ENCODE peak calls at places on chromosomes 1 and 21, in six cellular contexts. G, F, B, Q, S and V are unnamed samples.
A peak's percentile ranks its signal among the peaks of the same experiment; 100 is the strongest.

GRCh38 chr1:202639500-202639899 is 70.8 kb downstream of the SYT2 start:
- DNase-seq in G (no peak), B (no peak), Q (no peak), F (no peak), S (no peak), V (no peak)

GRCh38 chr1:112358061-112358770 is 37.8 kb upstream of the CTTNBP2NL start:
- DNase-seq in S (no peak), B (no peak), F (no peak), Q (no peak), G (no peak), V (no peak)

GRCh38 chr1:94807742-94808491 is 12.2 kb upstream of the SLC44A3 start:
- DNase-seq in Q (no peak), G (peak; percentile 83), F (no peak), B (no peak), S (no peak), V (peak; percentile 8)

GRCh38 chr1:241870290-241870689 is 22.3 kb downstream of the EXO1 start:
- DNase-seq in S (no peak), F (no peak), Q (no peak), G (no peak), B (no peak), V (no peak)

GRCh38 chr1:55321947-55322346 is 106.8 kb upstream of the USP24 start:
- DNase-seq in F (no peak), S (no peak), G (no peak), Q (no peak), B (no peak), V (no peak)

GRCh38 chr1:175338447-175339135 is 146.0 kb upstream of the KIAA0040 start:
- DNase-seq in Q (peak; percentile 85), F (peak; percentile 87), G (peak; percentile 46), S (peak; percentile 41), B (no peak), V (peak; percentile 79)

GRCh38 chr1:7401814-7402547 is 369.1 kb upstream of the VAMP3 start:
- DNase-seq in F (peak; percentile 36), S (no peak), G (no peak), B (no peak), Q (peak; percentile 72), V (no peak)

GRCh38 chr1:205065666-205066065 is 18.6 kb downstream of the TMEM81 start:
- DNase-seq in G (no peak), S (no peak), Q (no peak), F (no peak), B (no peak), V (no peak)

GRCh38 chr1:228219245-228219961 is 11.6 kb downstream of the OBSCN start:
- DNase-seq in Q (no peak), S (no peak), F (no peak), G (no peak), B (no peak), V (no peak)

GRCh38 chr1:70429219-70429618 is 18.2 kb downstream of the CTH start:
- DNase-seq in Q (no peak), F (no peak), S (no peak), G (no peak), B (no peak), V (no peak)

GRCh38 chr1:6260433-6260934 is 414 bp downstream of the GPR153 start:
- DNase-seq in Q (no peak), F (peak; percentile 66), S (peak; percentile 75), G (peak; percentile 64), B (peak; percentile 41), V (no peak)

GRCh38 chr1:244712669-244713068 is 59.7 kb downstream of the DESI2 start:
- DNase-seq in S (no peak), F (no peak), B (no peak), Q (no peak), G (peak; percentile 86), V (peak; percentile 35)

GRCh38 chr1:200780545-200781444 is 42.1 kb downstream of the CAMSAP2 start:
- DNase-seq in F (peak; percentile 31), B (no peak), G (no peak), S (no peak), Q (no peak), V (no peak)

GRCh38 chr1:16716691-16717173 is 23.6 kb upstream of the RNU1-4 start:
- DNase-seq in S (peak; percentile 34), F (no peak), G (no peak), Q (peak; percentile 24), B (no peak), V (no peak)

GRCh38 chr1:149979245-149979971 is 31.1 kb downstream of the OTUD7B start:
- DNase-seq in G (no peak), S (no peak), Q (no peak), F (no peak), B (no peak), V (no peak)

GRCh38 chr1:10793129-10793651 is 3.3 kb downstream of the CASZ1 start:
- DNase-seq in G (peak; percentile 74), B (no peak), F (peak; percentile 61), Q (no peak), S (no peak), V (peak; percentile 26)

GRCh38 chr1:208631516-208631915 is 387.3 kb upstream of the PLXNA2 start:
- DNase-seq in S (no peak), B (no peak), F (no peak), G (no peak), Q (no peak), V (no peak)

DNA sequence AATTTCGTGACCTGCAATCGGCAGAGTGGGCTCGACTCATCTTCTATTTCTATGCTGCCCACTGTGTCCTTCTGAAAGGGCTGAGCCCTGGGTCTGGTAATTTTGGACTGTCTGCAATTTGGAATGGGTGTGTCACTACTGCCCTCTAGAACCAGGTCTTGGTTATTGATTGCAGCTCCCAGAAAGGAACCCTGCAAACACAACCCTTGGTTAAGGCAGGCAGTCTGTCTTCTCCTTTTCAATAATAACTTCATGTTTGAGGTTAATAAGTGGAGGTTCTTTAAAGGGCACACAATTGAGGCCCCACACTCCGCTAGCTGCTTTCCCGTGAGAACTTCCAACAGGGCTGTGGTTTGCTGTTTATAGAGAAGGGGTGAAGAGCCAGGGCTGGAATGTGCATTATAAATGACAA is 79.9 kb upstream of the LYST start:
- DNase-seq in Q (no peak), S (peak; percentile 62), G (peak; percentile 89), B (no peak), F (no peak), V (peak; percentile 20)
- TF ChIP-seq CTCF in Q (peak; percentile 24), S (peak; percentile 34), G (peak; percentile 48), B (peak; percentile 30), F (no peak), V (no peak)

DNA sequence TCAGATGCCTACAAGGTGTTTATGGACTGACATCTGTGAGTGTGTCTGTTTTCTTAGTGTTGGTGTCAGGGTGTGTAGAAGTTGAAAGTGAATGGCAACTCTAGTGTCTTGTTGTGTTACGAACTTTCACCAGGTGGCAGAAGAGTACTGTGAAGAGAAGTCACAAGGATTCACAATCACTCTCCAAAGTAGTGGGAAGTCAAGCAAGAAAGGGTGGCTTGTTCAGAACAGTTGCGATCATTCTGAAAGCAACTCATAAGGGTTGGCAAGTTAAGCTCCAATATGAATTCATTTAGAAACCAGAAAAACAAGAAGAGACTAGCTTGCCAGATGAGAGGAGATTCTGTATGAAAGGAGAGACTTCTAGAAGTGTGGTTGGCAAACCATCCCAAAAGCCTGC is 86.1 kb downstream of the FASLG start:
- DNase-seq in F (peak; percentile 77), S (peak; percentile 47), G (peak; percentile 80), Q (no peak), B (no peak), V (peak; percentile 56)
- TF ChIP-seq CTCF in F (peak; percentile 75), S (peak; percentile 59), G (peak; percentile 42), Q (peak; percentile 75), B (peak; percentile 64), V (peak; percentile 74)

GRCh38 chr1:119276558-119276957 is 92.0 kb upstream of the HAO2 start:
- DNase-seq in F (peak; percentile 51), S (no peak), G (no peak), Q (no peak), B (no peak), V (peak; percentile 8)
- TF ChIP-seq CTCF in F (peak; percentile 48), S (no peak), G (no peak), Q (peak; percentile 54), B (no peak), V (no peak)

GRCh38 chr1:47562799-47563198 is 125.0 kb downstream of the FOXD2 start:
- DNase-seq in B (no peak), G (peak; percentile 40), Q (no peak), F (no peak), S (no peak), V (no peak)

GRCh38 chr1:47562147-47562546 is 124.3 kb downstream of the FOXD2 start:
- DNase-seq in S (no peak), B (no peak), G (peak; percentile 7), Q (no peak), F (no peak), V (no peak)

GRCh38 chr1:47558601-47559593 is 121.1 kb downstream of the FOXD2 start:
- DNase-seq in Q (no peak), G (no peak), S (no peak), F (no peak), B (no peak), V (no peak)

GRCh38 chr1:47561523-47562007 is 123.7 kb downstream of the FOXD2 start:
- DNase-seq in G (no peak), S (no peak), F (no peak), Q (no peak), B (no peak), V (no peak)

DNA sequence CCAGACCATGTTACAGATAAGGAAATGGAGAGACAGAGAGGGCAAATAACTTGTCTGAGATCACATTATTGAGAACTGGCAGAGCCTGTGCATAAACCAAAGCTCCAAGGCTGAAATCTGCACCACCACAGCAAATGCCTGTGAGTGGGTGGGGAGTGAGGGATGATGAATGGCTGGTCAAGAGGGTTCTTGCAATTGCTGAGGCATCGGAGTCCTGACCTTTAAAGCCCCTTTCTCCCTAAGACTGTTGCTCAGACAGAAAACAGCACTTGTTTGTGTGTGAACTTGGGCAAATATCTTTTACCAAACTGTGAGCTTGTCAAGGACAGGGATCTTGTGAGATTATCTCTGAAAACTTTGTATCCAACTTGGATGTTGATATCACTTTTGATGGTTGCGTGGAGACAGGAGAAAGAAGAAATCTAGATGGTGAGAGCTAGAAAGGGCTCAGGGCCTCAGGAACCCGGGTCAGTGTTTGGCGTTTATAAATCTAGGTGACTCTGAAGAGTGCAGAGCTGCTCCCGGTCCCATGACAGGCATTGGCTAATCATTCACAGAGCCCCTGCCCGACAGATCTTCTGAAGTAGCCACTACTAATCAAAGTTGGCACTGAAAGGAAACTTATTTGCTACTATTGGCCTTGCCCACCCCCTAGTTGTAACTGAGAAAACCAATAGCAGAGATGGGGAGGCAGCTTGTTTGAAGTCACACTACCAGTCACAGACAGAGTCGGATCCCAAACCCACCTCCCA is 122.3 kb downstream of the FOXD2 start:
- DNase-seq in G (no peak), S (no peak), B (no peak), Q (no peak), F (no peak), V (no peak)
- TF ChIP-seq CTCF in G (no peak), S (no peak), B (no peak), Q (no peak), F (no peak), V (no peak)

GRCh38 chr21:32278518-32279376 is at the start of gene MIS18A:
- DNase-seq in Q (peak; percentile 95), G (peak; percentile 92), S (peak; percentile 97), B (peak; percentile 95), F (peak; percentile 95), V (peak; percentile 98)
- TF ChIP-seq CTCF in Q (peak; percentile 16), G (no peak), S (peak; percentile 9), B (peak; percentile 19), F (no peak), V (no peak)